ENCODE peak calls at places on chromosomes 7 and 10, in four cellular contexts. One of them, this sample, is unnamed.

GRCh38 chr10:104822088-104822487 is 181.0 kb downstream of the SORCS3 start:
- DNase-seq in LNCaP clone FGC: peak
- DNase-seq in fibroblast of mammary gland: no peak
- DNase-seq in uterus: no peak
- DNase-seq in this sample: no peak

GRCh38 chr10:31751401-31752080 is 177.1 kb downstream of the ARHGAP12 start:
- DNase-seq in LNCaP clone FGC: no peak
- DNase-seq in fibroblast of mammary gland: no peak
- DNase-seq in uterus: no peak
- DNase-seq in this sample: no peak

GRCh38 chr7:137992042-137992737 is 9.7 kb downstream of the CREB3L2 start:
- DNase-seq in fibroblast of mammary gland: peak
- DNase-seq in uterus: no peak
- DNase-seq in LNCaP clone FGC: no peak
- DNase-seq in this sample: no peak

GRCh38 chr7:111005445-111005844 is 85.5 kb upstream of the LRRN3 start:
- DNase-seq in uterus: no peak
- DNase-seq in fibroblast of mammary gland: no peak
- DNase-seq in LNCaP clone FGC: no peak
- DNase-seq in this sample: no peak

GRCh38 chr7:52269669-52270068 is 765.8 kb upstream of the POM121L12 start:
- DNase-seq in fibroblast of mammary gland: no peak
- DNase-seq in uterus: no peak
- DNase-seq in LNCaP clone FGC: no peak
- DNase-seq in this sample: no peak

GRCh38 chr10:54800677-54801480 is at the start of gene PCDH15:
- DNase-seq in fibroblast of mammary gland: peak
- DNase-seq in LNCaP clone FGC: peak
- DNase-seq in uterus: no peak
- DNase-seq in this sample: peak

GRCh38 chr10:48199580-48200377 is 74.7 kb downstream of the FRMPD2 start:
- DNase-seq in fibroblast of mammary gland: peak
- DNase-seq in uterus: no peak
- DNase-seq in LNCaP clone FGC: no peak
- DNase-seq in this sample: no peak

GRCh38 chr7:27193335-27194001 is 6.4 kb downstream of the HOXA13 start:
- DNase-seq in uterus: no peak
- DNase-seq in fibroblast of mammary gland: no peak
- DNase-seq in LNCaP clone FGC: no peak
- DNase-seq in this sample: no peak

GRCh38 chr10:102627446-102628293 is 16.6 kb upstream of the TRIM8 start:
- DNase-seq in uterus: peak
- DNase-seq in LNCaP clone FGC: no peak
- DNase-seq in fibroblast of mammary gland: peak
- DNase-seq in this sample: no peak

GRCh38 chr7:25850730-25851129 is 301.3 kb upstream of the NFE2L3 start:
- DNase-seq in fibroblast of mammary gland: no peak
- DNase-seq in LNCaP clone FGC: peak
- DNase-seq in uterus: no peak
- DNase-seq in this sample: no peak

GRCh38 chr7:24829787-24830186 is 72.5 kb upstream of the GSDME start:
- DNase-seq in uterus: no peak
- DNase-seq in LNCaP clone FGC: no peak
- DNase-seq in fibroblast of mammary gland: peak
- DNase-seq in this sample: no peak

GRCh38 chr7:11767148-11767547 is 64.8 kb downstream of the THSD7A start:
- DNase-seq in uterus: no peak
- DNase-seq in fibroblast of mammary gland: no peak
- DNase-seq in LNCaP clone FGC: no peak
- DNase-seq in this sample: no peak

GRCh38 chr10:77724820-77725219 is 87.2 kb upstream of the KCNMA1 start:
- DNase-seq in LNCaP clone FGC: no peak
- DNase-seq in fibroblast of mammary gland: no peak
- DNase-seq in uterus: no peak
- DNase-seq in this sample: no peak

GRCh38 chr7:46007194-46007593 is 86.1 kb upstream of the IGFBP3 start:
- DNase-seq in fibroblast of mammary gland: peak
- DNase-seq in uterus: no peak
- DNase-seq in LNCaP clone FGC: no peak
- DNase-seq in this sample: no peak

GRCh38 chr7:131948434-131949053 is 392.1 kb upstream of the PODXL start:
- DNase-seq in LNCaP clone FGC: no peak
- DNase-seq in fibroblast of mammary gland: peak
- DNase-seq in uterus: no peak
- DNase-seq in this sample: no peak

GRCh38 chr10:122329416-122329815 is 45.1 kb upstream of the PLEKHA1 start:
- DNase-seq in uterus: no peak
- DNase-seq in LNCaP clone FGC: no peak
- DNase-seq in fibroblast of mammary gland: no peak
- DNase-seq in this sample: no peak

GRCh38 chr7:89023902-89024301 is 228.4 kb upstream of the TEX47 start:
- DNase-seq in LNCaP clone FGC: no peak
- DNase-seq in fibroblast of mammary gland: no peak
- DNase-seq in uterus: no peak
- DNase-seq in this sample: no peak

GRCh38 chr7:155299539-155300202 is 2.0 kb downstream of the INSIG1 start:
- DNase-seq in fibroblast of mammary gland: no peak
- DNase-seq in uterus: no peak
- DNase-seq in LNCaP clone FGC: no peak
- DNase-seq in this sample: no peak

GRCh38 chr10:73060738-73061635 is 35.7 kb downstream of the P4HA1 start:
- DNase-seq in fibroblast of mammary gland: peak
- DNase-seq in LNCaP clone FGC: no peak
- DNase-seq in uterus: no peak
- DNase-seq in this sample: no peak

GRCh38 chr10:26391701-26392695 is 46.1 kb upstream of the APBB1IP start:
- DNase-seq in uterus: no peak
- DNase-seq in fibroblast of mammary gland: no peak
- DNase-seq in LNCaP clone FGC: no peak
- DNase-seq in this sample: peak

DNA sequence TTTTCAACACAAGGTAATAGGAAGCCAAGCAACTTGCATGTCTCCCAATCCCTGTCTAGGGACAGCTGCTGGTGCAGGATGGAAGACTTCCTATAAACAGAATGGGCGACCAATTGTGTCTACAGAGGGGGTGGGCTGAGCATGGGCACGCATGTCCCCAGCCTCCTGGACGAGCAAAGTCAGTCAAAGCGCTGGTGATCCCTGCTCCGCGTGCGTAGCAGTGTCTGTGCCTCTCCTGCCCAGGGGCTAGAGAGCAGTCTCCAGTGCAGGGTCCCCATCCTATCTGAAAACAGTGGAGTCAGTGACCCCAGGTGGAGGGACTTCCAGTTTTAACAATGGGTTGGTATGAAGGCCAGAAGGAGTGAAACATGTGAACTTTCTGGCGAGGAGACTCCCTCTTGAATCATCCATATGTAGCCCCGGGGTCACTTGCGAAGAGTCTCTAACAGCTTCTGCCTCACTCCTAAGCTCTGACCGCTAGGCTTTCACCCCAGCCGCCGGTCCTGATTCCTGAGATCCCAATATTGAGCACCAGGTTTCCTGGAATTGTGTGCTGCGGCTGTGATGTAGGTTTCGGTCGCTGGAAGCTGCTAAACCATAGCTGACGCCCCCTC is 723 bp upstream of the CASP2 start:
- DNase-seq in fibroblast of mammary gland: no peak
- DNase-seq in uterus: no peak
- DNase-seq in LNCaP clone FGC: no peak
- DNase-seq in this sample: no peak
- H3K4me3 ChIP-seq in fibroblast of mammary gland: no peak
- H3K4me3 ChIP-seq in uterus: peak
- H3K4me3 ChIP-seq in LNCaP clone FGC: peak
- H3K4me3 ChIP-seq in this sample: no peak

DNA sequence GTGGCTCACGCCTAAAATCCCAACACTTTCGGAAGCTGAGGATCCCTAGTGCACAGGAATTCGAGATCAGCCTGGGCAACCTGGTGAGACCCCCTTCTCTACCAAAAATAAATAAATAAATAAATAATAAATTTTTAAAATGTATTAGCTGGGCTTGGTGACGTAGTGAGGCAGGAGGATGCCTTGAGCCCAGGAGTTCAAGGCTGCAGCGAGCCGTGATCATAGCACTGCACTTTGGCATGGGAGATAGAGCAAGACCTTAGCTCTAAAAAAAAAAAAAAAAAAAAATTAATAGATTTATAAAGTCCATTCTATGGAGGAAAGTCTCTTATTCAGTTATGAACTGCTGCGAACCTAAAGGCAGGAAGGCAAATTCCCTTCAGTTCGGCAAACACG is 1.1 kb upstream of the PTPN12 start:
- DNase-seq in LNCaP clone FGC: no peak
- DNase-seq in uterus: no peak
- DNase-seq in fibroblast of mammary gland: no peak
- DNase-seq in this sample: no peak
- H3K4me3 ChIP-seq in LNCaP clone FGC: peak
- H3K4me3 ChIP-seq in uterus: peak
- H3K4me3 ChIP-seq in fibroblast of mammary gland: peak
- H3K4me3 ChIP-seq in this sample: peak

DNA sequence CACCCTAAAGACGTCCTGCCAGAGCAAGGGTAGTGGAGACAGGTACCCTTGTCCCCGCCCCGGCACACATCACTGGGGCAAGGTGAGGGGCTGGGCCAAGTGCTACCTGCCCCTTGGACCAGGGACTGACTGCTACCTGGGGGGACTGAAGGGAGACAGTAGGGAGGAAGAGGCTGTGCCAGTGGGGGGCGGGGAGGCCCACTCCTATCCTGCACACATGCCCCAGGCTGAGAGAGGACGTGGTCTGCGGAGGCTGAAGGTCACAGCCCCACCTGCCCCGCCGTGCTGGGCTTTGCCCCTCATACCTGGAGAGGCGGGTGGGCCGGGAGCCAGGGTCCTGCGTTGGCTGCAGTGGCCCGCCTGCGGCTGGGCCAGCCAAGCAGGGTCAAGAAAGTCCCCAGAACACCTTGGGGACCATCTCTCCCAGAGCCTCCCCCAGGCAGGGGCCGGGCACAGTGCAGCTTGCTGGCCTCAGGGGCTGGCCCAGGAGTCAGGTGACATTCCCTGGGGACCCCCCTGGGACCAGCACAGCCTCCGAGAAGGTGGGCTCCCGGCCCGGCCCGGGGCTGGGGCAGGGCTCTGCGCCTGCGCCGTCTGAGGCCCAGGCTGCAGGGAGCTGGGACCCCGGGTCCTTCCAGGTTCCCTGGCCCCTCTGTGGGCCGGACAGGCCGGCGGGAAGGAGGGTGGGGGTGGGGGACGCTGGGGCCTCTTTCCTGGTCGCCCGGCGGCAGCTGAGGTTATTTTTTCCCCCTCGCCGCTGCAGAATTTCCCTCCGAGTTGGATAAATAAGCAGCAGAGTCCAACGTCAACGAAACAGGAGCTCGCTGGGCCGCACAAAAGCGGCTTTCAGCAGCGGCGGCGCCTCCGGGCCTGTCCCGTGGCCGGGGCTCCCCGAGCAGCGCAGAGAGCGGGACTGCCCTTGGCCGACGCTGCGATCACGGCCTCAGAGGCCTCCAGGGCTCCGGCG is 9.8 kb upstream of the FZD9 start:
- DNase-seq in fibroblast of mammary gland: no peak
- DNase-seq in LNCaP clone FGC: no peak
- DNase-seq in uterus: no peak
- DNase-seq in this sample: no peak
- H3K4me3 ChIP-seq in fibroblast of mammary gland: peak
- H3K4me3 ChIP-seq in LNCaP clone FGC: no peak
- H3K4me3 ChIP-seq in uterus: no peak
- H3K4me3 ChIP-seq in this sample: peak

DNA sequence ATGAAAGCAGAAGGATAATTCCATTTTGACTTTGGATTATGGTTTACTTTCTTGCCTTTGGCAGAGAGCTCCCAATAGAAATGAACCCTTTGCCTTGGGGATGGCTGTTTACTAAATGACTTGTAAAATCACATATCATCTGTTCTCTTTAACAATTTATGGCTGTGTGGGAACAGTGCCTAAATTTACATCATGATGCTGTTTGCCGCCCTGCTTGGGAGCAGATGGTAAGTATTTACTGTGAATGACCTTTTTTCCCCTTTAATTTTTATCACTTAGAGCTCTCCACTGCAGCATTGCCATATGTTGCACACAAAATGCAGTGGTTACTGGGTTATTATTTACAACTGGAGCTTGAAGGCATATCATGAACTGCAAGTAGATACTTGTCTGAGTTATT is 13.4 kb downstream of the HEPACAM2 start:
- DNase-seq in uterus: no peak
- DNase-seq in LNCaP clone FGC: peak
- DNase-seq in fibroblast of mammary gland: no peak
- DNase-seq in this sample: no peak
- H3K4me3 ChIP-seq in uterus: no peak
- H3K4me3 ChIP-seq in LNCaP clone FGC: no peak
- H3K4me3 ChIP-seq in fibroblast of mammary gland: no peak
- H3K4me3 ChIP-seq in this sample: no peak

DNA sequence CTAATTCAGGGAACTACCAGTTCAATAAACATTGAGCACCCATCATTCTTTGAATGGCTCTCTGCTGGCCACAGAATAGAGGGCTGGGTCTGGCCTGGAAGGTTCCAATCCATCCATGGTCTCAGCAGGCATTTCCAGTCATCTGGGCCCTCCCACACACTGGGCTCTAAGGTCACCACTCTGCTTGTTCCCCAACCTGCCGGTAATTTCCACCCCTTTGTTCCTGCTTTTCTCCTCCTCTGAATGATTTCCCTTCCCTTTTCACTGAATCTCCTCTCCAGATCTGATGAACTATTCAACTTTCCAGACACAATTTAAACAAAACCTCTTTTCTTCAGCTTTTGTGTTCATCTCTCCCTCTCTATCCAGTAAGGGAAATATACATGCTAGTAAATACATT is 2.6 kb downstream of the BZW2 start:
- DNase-seq in LNCaP clone FGC: no peak
- DNase-seq in fibroblast of mammary gland: no peak
- DNase-seq in uterus: no peak
- DNase-seq in this sample: no peak
- H3K4me3 ChIP-seq in LNCaP clone FGC: no peak
- H3K4me3 ChIP-seq in fibroblast of mammary gland: no peak
- H3K4me3 ChIP-seq in uterus: no peak
- H3K4me3 ChIP-seq in this sample: no peak

GRCh38 chr10:71695502-71696476 is 23.8 kb downstream of the C10orf105 start:
- DNase-seq in uterus: no peak
- DNase-seq in LNCaP clone FGC: no peak
- DNase-seq in fibroblast of mammary gland: no peak
- DNase-seq in this sample: no peak

GRCh38 chr10:71693377-71693776 is 26.2 kb downstream of the C10orf105 start:
- DNase-seq in LNCaP clone FGC: no peak
- DNase-seq in fibroblast of mammary gland: no peak
- DNase-seq in uterus: no peak
- DNase-seq in this sample: no peak

GRCh38 chr10:71694039-71694471 is 25.5 kb downstream of the C10orf105 start:
- DNase-seq in fibroblast of mammary gland: no peak
- DNase-seq in LNCaP clone FGC: no peak
- DNase-seq in uterus: no peak
- DNase-seq in this sample: no peak

GRCh38 chr10:71692598-71693307 is 26.8 kb downstream of the C10orf105 start:
- DNase-seq in uterus: no peak
- DNase-seq in fibroblast of mammary gland: no peak
- DNase-seq in LNCaP clone FGC: no peak
- DNase-seq in this sample: no peak

DNA sequence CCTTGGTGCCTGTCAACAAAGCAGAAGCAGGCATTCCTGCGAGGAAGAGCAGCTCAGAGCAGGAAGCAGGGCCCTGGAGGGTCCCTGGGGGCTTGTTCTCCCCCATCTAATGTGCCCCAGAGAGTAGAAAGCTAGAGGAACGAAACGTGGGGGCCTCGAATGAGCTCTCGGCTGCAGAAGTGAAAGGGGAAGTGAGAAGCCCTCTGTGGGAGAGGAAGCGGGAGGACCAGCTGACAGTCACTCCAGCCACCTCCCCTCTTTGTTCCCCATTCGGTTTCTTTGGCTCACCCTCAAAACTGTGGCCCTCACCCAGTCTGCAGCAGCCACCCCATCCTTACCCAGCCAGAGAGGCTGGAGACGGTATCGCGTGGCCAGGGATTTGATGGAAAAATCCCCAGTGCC is 25.0 kb downstream of the C10orf105 start:
- DNase-seq in LNCaP clone FGC: no peak
- DNase-seq in fibroblast of mammary gland: no peak
- DNase-seq in uterus: no peak
- DNase-seq in this sample: no peak
- H3K4me3 ChIP-seq in LNCaP clone FGC: no peak
- H3K4me3 ChIP-seq in fibroblast of mammary gland: no peak
- H3K4me3 ChIP-seq in uterus: no peak
- H3K4me3 ChIP-seq in this sample: no peak